ENCODE peak calls at places on chromosomes 3 and 15, in ten cellular contexts. One of them, this sample, is unnamed.

GRCh38 chr15:51907136-51907862 is 64.3 kb downstream of the LEO1 start:
- DNase-seq in uterus: no peak
- DNase-seq in activated CD8-positive, alpha-beta memory T cell treated with anti-CD3 and anti-CD28 coated beads for 48 hours: no peak
- DNase-seq in RPMI7951: peak
- DNase-seq in type B pancreatic cell: no peak
- DNase-seq in sciatic nerve: no peak
- DNase-seq in neuronal stem cell: no peak
- DNase-seq in testis: no peak
- DNase-seq in mesendoderm: peak
- DNase-seq in neural progenitor cell: no peak
- DNase-seq in this sample: no peak

GRCh38 chr3:30611613-30612421 is 5.4 kb downstream of the TGFBR2 start:
- DNase-seq in uterus: no peak
- DNase-seq in activated CD8-positive, alpha-beta memory T cell treated with anti-CD3 and anti-CD28 coated beads for 48 hours: no peak
- DNase-seq in RPMI7951: peak
- DNase-seq in type B pancreatic cell: no peak
- DNase-seq in sciatic nerve: no peak
- DNase-seq in neuronal stem cell: no peak
- DNase-seq in testis: no peak
- DNase-seq in mesendoderm: peak
- DNase-seq in neural progenitor cell: no peak
- DNase-seq in this sample: no peak

GRCh38 chr3:30934208-30934550 is 39.7 kb upstream of the GADL1 start:
- DNase-seq in uterus: no peak
- DNase-seq in activated CD8-positive, alpha-beta memory T cell treated with anti-CD3 and anti-CD28 coated beads for 48 hours: no peak
- DNase-seq in RPMI7951: peak
- DNase-seq in type B pancreatic cell: no peak
- DNase-seq in sciatic nerve: no peak
- DNase-seq in neuronal stem cell: no peak
- DNase-seq in testis: peak
- DNase-seq in mesendoderm: peak
- DNase-seq in neural progenitor cell: peak
- DNase-seq in this sample: no peak

GRCh38 chr3:45929042-45929679 is 14.1 kb upstream of the CXCR6 start:
- DNase-seq in uterus: no peak
- DNase-seq in activated CD8-positive, alpha-beta memory T cell treated with anti-CD3 and anti-CD28 coated beads for 48 hours: peak
- DNase-seq in RPMI7951: peak
- DNase-seq in type B pancreatic cell: no peak
- DNase-seq in sciatic nerve: peak
- DNase-seq in neuronal stem cell: no peak
- DNase-seq in testis: peak
- DNase-seq in mesendoderm: peak
- DNase-seq in neural progenitor cell: peak
- DNase-seq in this sample: peak

GRCh38 chr3:148792540-148792939 is 35.1 kb upstream of the CPB1 start:
- DNase-seq in uterus: no peak
- DNase-seq in activated CD8-positive, alpha-beta memory T cell treated with anti-CD3 and anti-CD28 coated beads for 48 hours: no peak
- DNase-seq in RPMI7951: no peak
- DNase-seq in type B pancreatic cell: no peak
- DNase-seq in sciatic nerve: no peak
- DNase-seq in neuronal stem cell: no peak
- DNase-seq in testis: no peak
- DNase-seq in mesendoderm: no peak
- DNase-seq in neural progenitor cell: no peak
- DNase-seq in this sample: no peak

GRCh38 chr3:189298469-189299375 is 127.0 kb downstream of the TPRG1 start:
- DNase-seq in uterus: no peak
- DNase-seq in activated CD8-positive, alpha-beta memory T cell treated with anti-CD3 and anti-CD28 coated beads for 48 hours: no peak
- DNase-seq in RPMI7951: no peak
- DNase-seq in type B pancreatic cell: no peak
- DNase-seq in sciatic nerve: no peak
- DNase-seq in neuronal stem cell: no peak
- DNase-seq in testis: no peak
- DNase-seq in mesendoderm: no peak
- DNase-seq in neural progenitor cell: no peak
- DNase-seq in this sample: no peak

GRCh38 chr3:128149632-128150031 is 3.6 kb upstream of the EEFSEC start:
- DNase-seq in uterus: no peak
- DNase-seq in activated CD8-positive, alpha-beta memory T cell treated with anti-CD3 and anti-CD28 coated beads for 48 hours: no peak
- DNase-seq in RPMI7951: no peak
- DNase-seq in type B pancreatic cell: no peak
- DNase-seq in sciatic nerve: peak
- DNase-seq in neuronal stem cell: no peak
- DNase-seq in testis: no peak
- DNase-seq in mesendoderm: no peak
- DNase-seq in neural progenitor cell: no peak
- DNase-seq in this sample: no peak

GRCh38 chr3:60104045-60104444 is 1054.2 kb upstream of the CFAP20DC start:
- DNase-seq in uterus: no peak
- DNase-seq in activated CD8-positive, alpha-beta memory T cell treated with anti-CD3 and anti-CD28 coated beads for 48 hours: no peak
- DNase-seq in RPMI7951: no peak
- DNase-seq in type B pancreatic cell: no peak
- DNase-seq in sciatic nerve: no peak
- DNase-seq in neuronal stem cell: no peak
- DNase-seq in testis: no peak
- DNase-seq in mesendoderm: no peak
- DNase-seq in neural progenitor cell: no peak
- DNase-seq in this sample: no peak

GRCh38 chr3:22569570-22569969 is 633.6 kb upstream of the UBE2E2 start:
- DNase-seq in uterus: no peak
- DNase-seq in activated CD8-positive, alpha-beta memory T cell treated with anti-CD3 and anti-CD28 coated beads for 48 hours: no peak
- DNase-seq in RPMI7951: no peak
- DNase-seq in type B pancreatic cell: no peak
- DNase-seq in sciatic nerve: no peak
- DNase-seq in neuronal stem cell: no peak
- DNase-seq in testis: no peak
- DNase-seq in mesendoderm: peak
- DNase-seq in neural progenitor cell: no peak
- DNase-seq in this sample: no peak

GRCh38 chr3:14701676-14702075 is 26.7 kb downstream of the C3orf20 start:
- DNase-seq in uterus: no peak
- DNase-seq in activated CD8-positive, alpha-beta memory T cell treated with anti-CD3 and anti-CD28 coated beads for 48 hours: no peak
- DNase-seq in RPMI7951: no peak
- DNase-seq in type B pancreatic cell: no peak
- DNase-seq in sciatic nerve: no peak
- DNase-seq in neuronal stem cell: no peak
- DNase-seq in testis: no peak
- DNase-seq in mesendoderm: no peak
- DNase-seq in neural progenitor cell: no peak
- DNase-seq in this sample: no peak

GRCh38 chr3:134605506-134605905 is 45.3 kb downstream of the KY start:
- DNase-seq in uterus: no peak
- DNase-seq in activated CD8-positive, alpha-beta memory T cell treated with anti-CD3 and anti-CD28 coated beads for 48 hours: no peak
- DNase-seq in RPMI7951: no peak
- DNase-seq in type B pancreatic cell: peak
- DNase-seq in sciatic nerve: no peak
- DNase-seq in neuronal stem cell: no peak
- DNase-seq in testis: no peak
- DNase-seq in mesendoderm: no peak
- DNase-seq in neural progenitor cell: no peak
- DNase-seq in this sample: no peak

GRCh38 chr3:10771486-10772225 is 44.4 kb upstream of the SLC6A11 start:
- DNase-seq in uterus: no peak
- DNase-seq in activated CD8-positive, alpha-beta memory T cell treated with anti-CD3 and anti-CD28 coated beads for 48 hours: no peak
- DNase-seq in RPMI7951: no peak
- DNase-seq in type B pancreatic cell: peak
- DNase-seq in sciatic nerve: no peak
- DNase-seq in neuronal stem cell: no peak
- DNase-seq in testis: no peak
- DNase-seq in mesendoderm: no peak
- DNase-seq in neural progenitor cell: no peak
- DNase-seq in this sample: no peak

GRCh38 chr3:17973559-17973906 is 231.1 kb upstream of the TBC1D5 start:
- DNase-seq in uterus: no peak
- DNase-seq in activated CD8-positive, alpha-beta memory T cell treated with anti-CD3 and anti-CD28 coated beads for 48 hours: no peak
- DNase-seq in RPMI7951: no peak
- DNase-seq in type B pancreatic cell: no peak
- DNase-seq in sciatic nerve: no peak
- DNase-seq in neuronal stem cell: no peak
- DNase-seq in testis: no peak
- DNase-seq in mesendoderm: peak
- DNase-seq in neural progenitor cell: no peak
- DNase-seq in this sample: no peak

GRCh38 chr3:99648091-99648490 is 9.7 kb downstream of the COL8A1 start:
- DNase-seq in uterus: no peak
- DNase-seq in activated CD8-positive, alpha-beta memory T cell treated with anti-CD3 and anti-CD28 coated beads for 48 hours: no peak
- DNase-seq in RPMI7951: peak
- DNase-seq in type B pancreatic cell: no peak
- DNase-seq in sciatic nerve: no peak
- DNase-seq in neuronal stem cell: no peak
- DNase-seq in testis: no peak
- DNase-seq in mesendoderm: no peak
- DNase-seq in neural progenitor cell: no peak
- DNase-seq in this sample: no peak

GRCh38 chr15:89088605-89089315 is 504 bp downstream of the ABHD2 start:
- DNase-seq in uterus: no peak
- DNase-seq in activated CD8-positive, alpha-beta memory T cell treated with anti-CD3 and anti-CD28 coated beads for 48 hours: no peak
- DNase-seq in RPMI7951: peak
- DNase-seq in type B pancreatic cell: peak
- DNase-seq in sciatic nerve: peak
- DNase-seq in neuronal stem cell: no peak
- DNase-seq in testis: no peak
- DNase-seq in mesendoderm: no peak
- DNase-seq in neural progenitor cell: peak
- DNase-seq in this sample: peak

GRCh38 chr15:75211436-75212199 is 9.9 kb downstream of the C15orf39 start:
- DNase-seq in uterus: no peak
- DNase-seq in activated CD8-positive, alpha-beta memory T cell treated with anti-CD3 and anti-CD28 coated beads for 48 hours: no peak
- DNase-seq in RPMI7951: peak
- DNase-seq in type B pancreatic cell: no peak
- DNase-seq in sciatic nerve: no peak
- DNase-seq in neuronal stem cell: no peak
- DNase-seq in testis: no peak
- DNase-seq in mesendoderm: no peak
- DNase-seq in neural progenitor cell: no peak
- DNase-seq in this sample: no peak

This sample was measured in endothelial cell.